ENCODE peak calls at places on chromosomes 3 and 15, in seven cellular contexts. One of them, this sample, is unnamed.

GRCh38 chr3:138786788-138787276 is 47.9 kb downstream of the PIK3CB start:
- DNase-seq in AG09319: peak; percentile 49
- DNase-seq in endothelial cell: no peak
- DNase-seq in adrenal gland: no peak
- DNase-seq in GM12865: peak; percentile 10
- DNase-seq in Calu3: no peak
- DNase-seq in cardiac fibroblast: peak; percentile 78
- DNase-seq in this sample: no peak

GRCh38 chr3:187491371-187491770 is 123.2 kb downstream of the RTP4 start:
- DNase-seq in AG09319: no peak
- DNase-seq in endothelial cell: no peak
- DNase-seq in adrenal gland: no peak
- DNase-seq in GM12865: no peak
- DNase-seq in Calu3: no peak
- DNase-seq in cardiac fibroblast: no peak
- DNase-seq in this sample: no peak

GRCh38 chr3:52031896-52032295 is 24.5 kb downstream of the DUSP7 start:
- DNase-seq in AG09319: no peak
- DNase-seq in endothelial cell: no peak
- DNase-seq in adrenal gland: no peak
- DNase-seq in GM12865: no peak
- DNase-seq in Calu3: no peak
- DNase-seq in cardiac fibroblast: no peak
- DNase-seq in this sample: no peak

GRCh38 chr15:33584797-33585196 is 274.0 kb downstream of the RYR3 start:
- DNase-seq in AG09319: no peak
- DNase-seq in endothelial cell: no peak
- DNase-seq in adrenal gland: peak; percentile 70
- DNase-seq in GM12865: no peak
- DNase-seq in Calu3: no peak
- DNase-seq in cardiac fibroblast: peak; percentile 56
- DNase-seq in this sample: no peak

GRCh38 chr3:71237661-71238060 is 345.9 kb downstream of the FOXP1 start:
- DNase-seq in AG09319: no peak
- DNase-seq in endothelial cell: no peak
- DNase-seq in adrenal gland: no peak
- DNase-seq in GM12865: no peak
- DNase-seq in Calu3: no peak
- DNase-seq in cardiac fibroblast: no peak
- DNase-seq in this sample: no peak

GRCh38 chr15:101267320-101268104 is 9.8 kb downstream of the SELENOS start:
- DNase-seq in AG09319: peak; percentile 80
- DNase-seq in endothelial cell: no peak
- DNase-seq in adrenal gland: no peak
- DNase-seq in GM12865: no peak
- DNase-seq in Calu3: no peak
- DNase-seq in cardiac fibroblast: peak; percentile 89
- DNase-seq in this sample: no peak

GRCh38 chr3:122515856-122516255 is 1.1 kb upstream of the KPNA1 start:
- DNase-seq in AG09319: no peak
- DNase-seq in endothelial cell: no peak
- DNase-seq in adrenal gland: no peak
- DNase-seq in GM12865: no peak
- DNase-seq in Calu3: no peak
- DNase-seq in cardiac fibroblast: no peak
- DNase-seq in this sample: no peak

GRCh38 chr15:66846031-66846430 is 144.0 kb downstream of the SMAD6 start:
- DNase-seq in AG09319: no peak
- DNase-seq in endothelial cell: no peak
- DNase-seq in adrenal gland: no peak
- DNase-seq in GM12865: no peak
- DNase-seq in Calu3: no peak
- DNase-seq in cardiac fibroblast: no peak
- DNase-seq in this sample: no peak

GRCh38 chr3:42097166-42097946 is 6.2 kb downstream of the TRAK1 start:
- DNase-seq in AG09319: no peak
- DNase-seq in endothelial cell: no peak
- DNase-seq in adrenal gland: no peak
- DNase-seq in GM12865: no peak
- DNase-seq in Calu3: no peak
- DNase-seq in cardiac fibroblast: peak; percentile 65
- DNase-seq in this sample: no peak

GRCh38 chr15:78216276-78217229 is 17.8 kb downstream of the ACSBG1 start:
- DNase-seq in AG09319: no peak
- DNase-seq in endothelial cell: no peak
- DNase-seq in adrenal gland: peak; percentile 96
- DNase-seq in GM12865: peak; percentile 22
- DNase-seq in Calu3: peak; percentile 77
- DNase-seq in cardiac fibroblast: no peak
- DNase-seq in this sample: no peak

GRCh38 chr3:153848701-153849100 is 272.5 kb upstream of the ARHGEF26 start:
- DNase-seq in AG09319: no peak
- DNase-seq in endothelial cell: no peak
- DNase-seq in adrenal gland: no peak
- DNase-seq in GM12865: no peak
- DNase-seq in Calu3: no peak
- DNase-seq in cardiac fibroblast: peak; percentile 9
- DNase-seq in this sample: no peak

GRCh38 chr3:50126287-50127211 is 28.6 kb upstream of the SEMA3F start:
- DNase-seq in AG09319: no peak
- DNase-seq in endothelial cell: no peak
- DNase-seq in adrenal gland: peak; percentile 37
- DNase-seq in GM12865: no peak
- DNase-seq in Calu3: no peak
- DNase-seq in cardiac fibroblast: peak; percentile 42
- DNase-seq in this sample: no peak

GRCh38 chr3:22908974-22909507 is 294.1 kb upstream of the UBE2E2 start:
- DNase-seq in AG09319: no peak
- DNase-seq in endothelial cell: no peak
- DNase-seq in adrenal gland: no peak
- DNase-seq in GM12865: no peak
- DNase-seq in Calu3: no peak
- DNase-seq in cardiac fibroblast: no peak
- DNase-seq in this sample: no peak

GRCh38 chr15:68972201-68973065 is 42.1 kb upstream of the NOX5 start:
- DNase-seq in AG09319: no peak
- DNase-seq in endothelial cell: no peak
- DNase-seq in adrenal gland: no peak
- DNase-seq in GM12865: no peak
- DNase-seq in Calu3: no peak
- DNase-seq in cardiac fibroblast: no peak
- DNase-seq in this sample: no peak

GRCh38 chr15:99592135-99592845 is 26.5 kb downstream of the MEF2A start:
- DNase-seq in AG09319: no peak
- DNase-seq in endothelial cell: no peak
- DNase-seq in adrenal gland: no peak
- DNase-seq in GM12865: no peak
- DNase-seq in Calu3: no peak
- DNase-seq in cardiac fibroblast: peak; percentile 73
- DNase-seq in this sample: no peak

GRCh38 chr3:124053871-124054270 is 61.9 kb upstream of the ROPN1 start:
- DNase-seq in AG09319: no peak
- DNase-seq in endothelial cell: no peak
- DNase-seq in adrenal gland: no peak
- DNase-seq in GM12865: no peak
- DNase-seq in Calu3: no peak
- DNase-seq in cardiac fibroblast: no peak
- DNase-seq in this sample: no peak

GRCh38 chr3:167913218-167913902 is 177.8 kb downstream of the SERPINI1 start:
- DNase-seq in AG09319: no peak
- DNase-seq in endothelial cell: peak; percentile 7
- DNase-seq in adrenal gland: no peak
- DNase-seq in GM12865: peak; percentile 3
- DNase-seq in Calu3: no peak
- DNase-seq in cardiac fibroblast: peak; percentile 36
- DNase-seq in this sample: no peak

GRCh38 chr3:46987485-46988401 is 8.3 kb downstream of the NBEAL2 start:
- DNase-seq in AG09319: no peak
- DNase-seq in endothelial cell: peak; percentile 64
- DNase-seq in adrenal gland: no peak
- DNase-seq in GM12865: peak; percentile 95
- DNase-seq in Calu3: no peak
- DNase-seq in cardiac fibroblast: peak; percentile 22
- DNase-seq in this sample: peak; percentile 89

GRCh38 chr3:13584427-13584891 is 35.5 kb downstream of the FBLN2 start:
- DNase-seq in AG09319: no peak
- DNase-seq in endothelial cell: no peak
- DNase-seq in adrenal gland: no peak
- DNase-seq in GM12865: no peak
- DNase-seq in Calu3: no peak
- DNase-seq in cardiac fibroblast: no peak
- DNase-seq in this sample: no peak

GRCh38 chr3:107328074-107328473 is 49.2 kb upstream of the CCDC54 start:
- DNase-seq in AG09319: no peak
- DNase-seq in endothelial cell: no peak
- DNase-seq in adrenal gland: no peak
- DNase-seq in GM12865: no peak
- DNase-seq in Calu3: no peak
- DNase-seq in cardiac fibroblast: no peak
- DNase-seq in this sample: no peak
- TF ChIP-seq CTCF in AG09319: no peak
- TF ChIP-seq CTCF in endothelial cell: no peak
- TF ChIP-seq CTCF in adrenal gland: no peak
- TF ChIP-seq CTCF in GM12865: no peak
- TF ChIP-seq CTCF in Calu3: no peak
- TF ChIP-seq CTCF in cardiac fibroblast: no peak
- TF ChIP-seq CTCF in this sample: no peak

GRCh38 chr3:160003520-160004128 is 15.0 kb downstream of the IL12A start:
- DNase-seq in AG09319: no peak
- DNase-seq in endothelial cell: peak; percentile 74
- DNase-seq in adrenal gland: peak; percentile 38
- DNase-seq in GM12865: peak; percentile 83
- DNase-seq in Calu3: peak; percentile 85
- DNase-seq in cardiac fibroblast: peak; percentile 69
- DNase-seq in this sample: peak; percentile 52

GRCh38 chr3:159996959-159997358 is 8.3 kb downstream of the IL12A start:
- DNase-seq in AG09319: no peak
- DNase-seq in endothelial cell: no peak
- DNase-seq in adrenal gland: no peak
- DNase-seq in GM12865: no peak
- DNase-seq in Calu3: no peak
- DNase-seq in cardiac fibroblast: no peak
- DNase-seq in this sample: no peak

GRCh38 chr3:160005004-160005403 is 16.4 kb downstream of the IL12A start:
- DNase-seq in AG09319: no peak
- DNase-seq in endothelial cell: no peak
- DNase-seq in adrenal gland: no peak
- DNase-seq in GM12865: peak; percentile 23
- DNase-seq in Calu3: no peak
- DNase-seq in cardiac fibroblast: no peak
- DNase-seq in this sample: no peak

GRCh38 chr3:160001850-160002623 is 13.4 kb downstream of the IL12A start:
- DNase-seq in AG09319: no peak
- DNase-seq in endothelial cell: no peak
- DNase-seq in adrenal gland: no peak
- DNase-seq in GM12865: no peak
- DNase-seq in Calu3: no peak
- DNase-seq in cardiac fibroblast: no peak
- DNase-seq in this sample: no peak

GRCh38 chr3:160001154-160001760 is 12.6 kb downstream of the IL12A start:
- DNase-seq in AG09319: no peak
- DNase-seq in endothelial cell: no peak
- DNase-seq in adrenal gland: no peak
- DNase-seq in GM12865: no peak
- DNase-seq in Calu3: no peak
- DNase-seq in cardiac fibroblast: no peak
- DNase-seq in this sample: no peak
- TF ChIP-seq CTCF in AG09319: no peak
- TF ChIP-seq CTCF in endothelial cell: no peak
- TF ChIP-seq CTCF in adrenal gland: no peak
- TF ChIP-seq CTCF in GM12865: no peak
- TF ChIP-seq CTCF in Calu3: no peak
- TF ChIP-seq CTCF in cardiac fibroblast: no peak
- TF ChIP-seq CTCF in this sample: no peak

DNA sequence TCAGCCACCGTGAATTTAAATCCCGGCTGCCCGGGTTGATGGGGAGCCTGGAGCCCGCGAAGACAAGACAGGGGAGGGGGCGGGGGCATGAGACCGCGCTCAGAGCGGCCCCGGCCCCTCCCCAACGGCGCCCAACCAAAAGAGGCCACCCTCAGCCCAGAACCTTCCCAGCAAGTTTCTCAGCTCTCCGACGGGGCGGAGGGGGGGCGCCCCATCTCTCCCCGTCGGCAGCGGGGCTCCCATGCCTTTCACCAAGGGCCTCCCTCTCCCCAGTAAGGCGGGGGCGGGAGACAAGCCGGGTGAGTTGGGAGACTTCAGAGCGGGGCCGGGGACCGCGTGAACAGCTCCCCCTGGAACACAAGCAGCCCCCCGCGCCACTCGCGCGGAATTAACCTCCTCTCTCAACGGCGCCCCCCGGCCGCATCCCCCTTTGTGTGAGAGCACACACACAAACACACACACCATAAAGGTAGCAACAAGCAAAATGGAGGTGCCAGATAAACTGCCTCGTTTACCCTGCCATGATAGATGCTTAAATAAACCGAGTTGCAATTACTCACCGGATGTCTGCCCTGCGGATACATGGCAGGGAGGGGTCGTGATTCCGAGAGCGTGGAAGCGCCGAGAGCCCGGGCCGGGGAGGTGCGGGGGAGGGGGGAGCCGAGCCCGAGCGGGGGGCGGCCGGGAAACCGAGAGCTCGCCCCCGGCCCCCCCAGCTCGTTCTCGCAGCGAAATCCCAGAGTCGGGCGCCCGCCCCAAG is 1.3 kb downstream of the TLE3 start:
- DNase-seq in AG09319: no peak
- DNase-seq in endothelial cell: peak; percentile 67
- DNase-seq in adrenal gland: peak; percentile 39
- DNase-seq in GM12865: peak; percentile 43
- DNase-seq in Calu3: peak; percentile 64
- DNase-seq in cardiac fibroblast: peak; percentile 67
- DNase-seq in this sample: peak; percentile 70
- TF ChIP-seq CTCF in AG09319: no peak
- TF ChIP-seq CTCF in endothelial cell: no peak
- TF ChIP-seq CTCF in adrenal gland: no peak
- TF ChIP-seq CTCF in GM12865: no peak
- TF ChIP-seq CTCF in Calu3: no peak
- TF ChIP-seq CTCF in cardiac fibroblast: no peak
- TF ChIP-seq CTCF in this sample: no peak

DNA sequence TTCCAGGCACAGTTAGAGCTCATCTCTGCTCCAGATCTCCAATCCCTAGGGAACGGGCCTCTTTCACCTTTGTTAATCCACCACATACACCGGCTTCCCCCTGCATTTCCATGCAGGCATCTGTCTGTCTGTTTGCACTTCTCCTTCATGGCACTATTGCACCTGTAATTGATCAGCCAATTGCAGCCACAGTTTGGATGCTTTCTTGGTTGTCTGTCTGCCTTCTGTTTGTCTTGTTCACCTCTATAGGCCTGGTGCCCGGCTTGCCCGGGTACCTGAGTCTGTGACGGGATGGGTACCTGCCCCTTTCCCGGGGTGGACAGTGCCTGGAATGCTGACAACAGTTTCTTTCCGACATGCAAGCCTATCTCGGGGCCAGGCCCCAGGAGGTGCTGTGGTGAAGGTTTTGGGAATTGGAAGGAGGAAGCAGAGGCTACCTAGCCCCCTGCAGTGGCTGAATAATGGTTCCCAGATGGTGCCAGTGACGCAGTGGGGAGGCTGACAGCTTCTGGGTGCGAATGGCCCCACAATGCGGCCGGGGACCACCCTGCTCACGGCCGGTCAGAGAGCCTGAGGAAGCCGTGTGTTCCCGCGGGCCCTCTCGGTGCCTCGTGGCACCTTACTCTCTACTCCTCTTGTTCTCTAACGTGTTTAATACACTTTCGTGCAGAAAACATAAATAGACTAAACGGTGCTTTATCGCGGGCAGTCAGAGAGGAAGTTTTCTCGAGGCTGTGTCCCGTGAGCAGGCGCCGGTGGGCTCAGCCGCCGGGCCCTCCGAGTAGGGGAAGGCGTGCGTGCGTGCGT is 31.3 kb upstream of the RAB6B start:
- DNase-seq in AG09319: no peak
- DNase-seq in endothelial cell: no peak
- DNase-seq in adrenal gland: no peak
- DNase-seq in GM12865: no peak
- DNase-seq in Calu3: peak; percentile 12
- DNase-seq in cardiac fibroblast: no peak
- DNase-seq in this sample: no peak
- TF ChIP-seq CTCF in AG09319: no peak
- TF ChIP-seq CTCF in endothelial cell: no peak
- TF ChIP-seq CTCF in adrenal gland: no peak
- TF ChIP-seq CTCF in GM12865: no peak
- TF ChIP-seq CTCF in Calu3: no peak
- TF ChIP-seq CTCF in cardiac fibroblast: no peak
- TF ChIP-seq CTCF in this sample: no peak

This sample was measured in GM20000.